ENCODE peak calls at places on chromosomes 4 and X, in ten cellular contexts. One of them, this sample, is unnamed.

GRCh38 chrX:9663216-9663615 is 102.4 kb downstream of the GPR143 start:
- ATAC-seq in mucosa of descending colon: no peak
- ATAC-seq in left lung: no peak
- ATAC-seq in lung: no peak
- ATAC-seq in upper lobe of left lung: no peak
- ATAC-seq in aorta: no peak
- ATAC-seq in PC-3: no peak
- ATAC-seq in Panc1: no peak
- ATAC-seq in right cardiac atrium: no peak
- ATAC-seq in CD4-positive, alpha-beta T cell: no peak
- ATAC-seq in this sample: no peak

GRCh38 chr4:23717528-23718248 is 172.2 kb downstream of the PPARGC1A start:
- ATAC-seq in mucosa of descending colon: peak; percentile 89
- ATAC-seq in right cardiac atrium: peak; percentile 59
- ATAC-seq in aorta: no peak
- ATAC-seq in PC-3: no peak
- ATAC-seq in left lung: peak; percentile 55
- ATAC-seq in Panc1: no peak
- ATAC-seq in CD4-positive, alpha-beta T cell: no peak
- ATAC-seq in upper lobe of left lung: no peak
- ATAC-seq in lung: peak; percentile 58
- ATAC-seq in this sample: no peak

GRCh38 chrX:153959649-153960048 is 12.0 kb downstream of the HCFC1 start:
- ATAC-seq in Panc1: no peak
- ATAC-seq in lung: no peak
- ATAC-seq in upper lobe of left lung: no peak
- ATAC-seq in CD4-positive, alpha-beta T cell: no peak
- ATAC-seq in left lung: no peak
- ATAC-seq in right cardiac atrium: no peak
- ATAC-seq in mucosa of descending colon: no peak
- ATAC-seq in aorta: no peak
- ATAC-seq in PC-3: no peak
- ATAC-seq in this sample: no peak

GRCh38 chr4:6727081-6727942 is 11.3 kb downstream of the BLOC1S4 start:
- ATAC-seq in PC-3: no peak
- ATAC-seq in left lung: peak; percentile 24
- ATAC-seq in aorta: no peak
- ATAC-seq in Panc1: no peak
- ATAC-seq in lung: peak; percentile 31
- ATAC-seq in CD4-positive, alpha-beta T cell: no peak
- ATAC-seq in mucosa of descending colon: no peak
- ATAC-seq in upper lobe of left lung: peak; percentile 34
- ATAC-seq in right cardiac atrium: peak; percentile 25
- ATAC-seq in this sample: no peak

GRCh38 chr4:113290666-113291065 is 241.2 kb downstream of the ANK2 start:
- ATAC-seq in CD4-positive, alpha-beta T cell: no peak
- ATAC-seq in lung: no peak
- ATAC-seq in upper lobe of left lung: no peak
- ATAC-seq in Panc1: no peak
- ATAC-seq in PC-3: no peak
- ATAC-seq in right cardiac atrium: no peak
- ATAC-seq in aorta: no peak
- ATAC-seq in left lung: no peak
- ATAC-seq in mucosa of descending colon: no peak
- ATAC-seq in this sample: no peak

GRCh38 chrX:154317391-154318000 is 21.9 kb downstream of the TKTL1 start:
- ATAC-seq in Panc1: peak; percentile 78
- ATAC-seq in left lung: peak; percentile 53
- ATAC-seq in upper lobe of left lung: no peak
- ATAC-seq in aorta: no peak
- ATAC-seq in PC-3: peak; percentile 63
- ATAC-seq in CD4-positive, alpha-beta T cell: peak; percentile 55
- ATAC-seq in lung: no peak
- ATAC-seq in right cardiac atrium: peak; percentile 54
- ATAC-seq in mucosa of descending colon: peak; percentile 26
- ATAC-seq in this sample: peak; percentile 31

GRCh38 chrX:77412631-77413030 is 34.6 kb upstream of the FGF16 start:
- ATAC-seq in aorta: no peak
- ATAC-seq in left lung: no peak
- ATAC-seq in lung: no peak
- ATAC-seq in PC-3: no peak
- ATAC-seq in CD4-positive, alpha-beta T cell: no peak
- ATAC-seq in upper lobe of left lung: no peak
- ATAC-seq in Panc1: no peak
- ATAC-seq in mucosa of descending colon: no peak
- ATAC-seq in right cardiac atrium: no peak
- ATAC-seq in this sample: no peak

GRCh38 chr4:5387457-5387856 is 320.9 kb downstream of the EVC2 start:
- ATAC-seq in mucosa of descending colon: no peak
- ATAC-seq in PC-3: no peak
- ATAC-seq in left lung: no peak
- ATAC-seq in upper lobe of left lung: no peak
- ATAC-seq in Panc1: peak; percentile 56
- ATAC-seq in lung: no peak
- ATAC-seq in aorta: no peak
- ATAC-seq in CD4-positive, alpha-beta T cell: no peak
- ATAC-seq in right cardiac atrium: no peak
- ATAC-seq in this sample: no peak

DNA sequence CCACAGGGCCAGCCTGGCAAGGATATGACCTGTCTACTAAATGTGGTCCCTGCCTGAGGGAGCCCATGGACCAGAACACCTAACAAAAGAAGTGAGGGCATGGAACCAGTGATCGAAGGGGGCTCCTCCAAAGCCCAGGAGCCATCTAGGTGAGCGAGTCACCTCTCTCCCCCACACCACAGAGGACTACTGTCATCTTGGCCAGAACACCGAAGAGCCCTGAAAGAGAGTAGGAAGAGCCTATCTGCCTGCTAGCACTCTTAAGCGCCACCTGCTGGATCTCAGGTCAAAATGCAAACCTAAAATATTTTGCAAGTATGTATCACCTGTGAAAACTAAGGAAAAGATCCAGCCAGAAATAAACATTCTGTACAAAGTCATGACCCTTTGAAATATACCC is 137.9 kb upstream of the ZXDB start:
- ATAC-seq in left lung: peak; percentile 64
- ATAC-seq in right cardiac atrium: no peak
- ATAC-seq in CD4-positive, alpha-beta T cell: peak; percentile 29
- ATAC-seq in mucosa of descending colon: peak; percentile 60
- ATAC-seq in Panc1: no peak
- ATAC-seq in aorta: no peak
- ATAC-seq in upper lobe of left lung: no peak
- ATAC-seq in PC-3: peak; percentile 54
- ATAC-seq in lung: no peak
- ATAC-seq in this sample: no peak
- H3K9me3 ChIP-seq in left lung: no peaks in the 10 kb centered on the region
- H3K9me3 ChIP-seq in right cardiac atrium: no peaks in the 10 kb centered on the region
- H3K9me3 ChIP-seq in CD4-positive, alpha-beta T cell: no peaks in the 10 kb centered on the region
- H3K9me3 ChIP-seq in mucosa of descending colon: no peaks in the 10 kb centered on the region
- H3K9me3 ChIP-seq in Panc1: no peaks in the 10 kb centered on the region
- H3K9me3 ChIP-seq in aorta: no peaks in the 10 kb centered on the region
- H3K9me3 ChIP-seq in upper lobe of left lung: no peaks in the 10 kb centered on the region
- H3K9me3 ChIP-seq in PC-3: no peaks in the 10 kb centered on the region
- H3K9me3 ChIP-seq in lung: no peaks in the 10 kb centered on the region
- H3K9me3 ChIP-seq in this sample: no peaks in the 10 kb centered on the region

GRCh38 chr4:184689681-184690080 is 40.1 kb downstream of the PRIMPOL start:
- ATAC-seq in left lung: no peak
- ATAC-seq in lung: no peak
- ATAC-seq in Panc1: no peak
- ATAC-seq in PC-3: no peak
- ATAC-seq in CD4-positive, alpha-beta T cell: no peak
- ATAC-seq in aorta: no peak
- ATAC-seq in upper lobe of left lung: no peak
- ATAC-seq in right cardiac atrium: no peak
- ATAC-seq in mucosa of descending colon: no peak
- ATAC-seq in this sample: no peak

GRCh38 chr4:184695178-184695896 is 38.6 kb downstream of the CENPU start:
- ATAC-seq in mucosa of descending colon: no peak
- ATAC-seq in aorta: no peak
- ATAC-seq in CD4-positive, alpha-beta T cell: no peak
- ATAC-seq in PC-3: no peak
- ATAC-seq in lung: no peak
- ATAC-seq in upper lobe of left lung: no peak
- ATAC-seq in left lung: no peak
- ATAC-seq in Panc1: no peak
- ATAC-seq in right cardiac atrium: peak; percentile 43
- ATAC-seq in this sample: no peak

GRCh38 chr4:184697956-184698355 is 35.9 kb downstream of the CENPU start:
- ATAC-seq in upper lobe of left lung: no peak
- ATAC-seq in CD4-positive, alpha-beta T cell: no peak
- ATAC-seq in left lung: no peak
- ATAC-seq in mucosa of descending colon: no peak
- ATAC-seq in aorta: no peak
- ATAC-seq in lung: no peak
- ATAC-seq in Panc1: no peak
- ATAC-seq in PC-3: no peak
- ATAC-seq in right cardiac atrium: peak; percentile 73
- ATAC-seq in this sample: no peak

GRCh38 chr4:184693056-184693455 is 40.8 kb downstream of the CENPU start:
- ATAC-seq in upper lobe of left lung: no peak
- ATAC-seq in aorta: no peak
- ATAC-seq in left lung: no peak
- ATAC-seq in PC-3: no peak
- ATAC-seq in mucosa of descending colon: no peak
- ATAC-seq in lung: no peak
- ATAC-seq in CD4-positive, alpha-beta T cell: no peak
- ATAC-seq in right cardiac atrium: no peak
- ATAC-seq in Panc1: no peak
- ATAC-seq in this sample: no peak

DNA sequence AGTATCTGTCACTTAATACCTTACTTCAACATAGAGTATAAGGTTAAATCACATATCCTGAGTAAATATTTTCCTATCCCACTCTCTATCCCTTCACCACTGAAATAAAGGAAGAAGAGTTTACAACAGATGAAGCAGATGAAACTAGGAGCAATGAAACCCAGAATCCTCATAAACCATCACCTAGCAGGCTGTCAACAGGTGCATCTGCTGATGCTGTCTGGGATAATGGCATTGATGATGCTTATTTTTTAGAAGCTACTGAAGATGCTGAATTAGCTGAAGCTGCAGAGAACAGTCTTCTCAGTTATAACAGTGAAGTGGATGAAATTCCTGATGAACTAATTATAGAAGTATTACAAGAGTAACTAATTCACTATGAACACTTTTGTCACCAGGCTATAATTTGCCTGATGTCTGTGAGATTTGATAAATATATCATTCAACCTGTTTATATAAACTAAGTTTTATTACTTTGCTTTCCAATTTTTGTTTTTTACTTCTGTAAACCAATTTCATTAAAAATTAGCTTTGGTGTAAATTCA is 39.4 kb downstream of the CENPU start:
- ATAC-seq in Panc1: no peak
- ATAC-seq in PC-3: no peak
- ATAC-seq in left lung: no peak
- ATAC-seq in aorta: no peak
- ATAC-seq in mucosa of descending colon: no peak
- ATAC-seq in upper lobe of left lung: no peak
- ATAC-seq in right cardiac atrium: no peak
- ATAC-seq in lung: no peak
- ATAC-seq in CD4-positive, alpha-beta T cell: no peak
- ATAC-seq in this sample: no peak
- H3K9me3 ChIP-seq in Panc1: no peaks in the 10 kb centered on the region
- H3K9me3 ChIP-seq in PC-3: no peaks in the 10 kb centered on the region
- H3K9me3 ChIP-seq in left lung: no peaks in the 10 kb centered on the region
- H3K9me3 ChIP-seq in aorta: no peaks in the 10 kb centered on the region
- H3K9me3 ChIP-seq in mucosa of descending colon: no peaks in the 10 kb centered on the region
- H3K9me3 ChIP-seq in upper lobe of left lung: no peaks in the 10 kb centered on the region
- H3K9me3 ChIP-seq in right cardiac atrium: no peaks in the 10 kb centered on the region
- H3K9me3 ChIP-seq in lung: no peaks in the 10 kb centered on the region
- H3K9me3 ChIP-seq in CD4-positive, alpha-beta T cell: no peaks in the 10 kb centered on the region
- H3K9me3 ChIP-seq in this sample: no peaks in the 10 kb centered on the region

GRCh38 chrX:43551590-43551989 is 104.5 kb upstream of the MAOA start:
- ATAC-seq in Panc1: no peak
- ATAC-seq in aorta: no peak
- ATAC-seq in upper lobe of left lung: no peak
- ATAC-seq in left lung: peak; percentile 46
- ATAC-seq in CD4-positive, alpha-beta T cell: no peak
- ATAC-seq in lung: no peak
- ATAC-seq in right cardiac atrium: no peak
- ATAC-seq in PC-3: no peak
- ATAC-seq in mucosa of descending colon: peak; percentile 37
- ATAC-seq in this sample: no peak

GRCh38 chrX:43552166-43552565 is 103.9 kb upstream of the MAOA start:
- ATAC-seq in mucosa of descending colon: peak; percentile 96
- ATAC-seq in CD4-positive, alpha-beta T cell: no peak
- ATAC-seq in upper lobe of left lung: peak; percentile 65
- ATAC-seq in Panc1: no peak
- ATAC-seq in PC-3: no peak
- ATAC-seq in right cardiac atrium: no peak
- ATAC-seq in left lung: peak; percentile 79
- ATAC-seq in aorta: no peak
- ATAC-seq in lung: peak; percentile 41
- ATAC-seq in this sample: no peak

GRCh38 chrX:43556207-43556606 is 99.9 kb upstream of the MAOA start:
- ATAC-seq in Panc1: no peak
- ATAC-seq in right cardiac atrium: peak; percentile 52
- ATAC-seq in PC-3: no peak
- ATAC-seq in lung: peak; percentile 42
- ATAC-seq in CD4-positive, alpha-beta T cell: no peak
- ATAC-seq in mucosa of descending colon: no peak
- ATAC-seq in aorta: no peak
- ATAC-seq in left lung: peak; percentile 66
- ATAC-seq in upper lobe of left lung: no peak
- ATAC-seq in this sample: no peak

GRCh38 chrX:43557792-43558191 is 98.3 kb upstream of the MAOA start:
- ATAC-seq in right cardiac atrium: no peak
- ATAC-seq in upper lobe of left lung: no peak
- ATAC-seq in aorta: no peak
- ATAC-seq in PC-3: no peak
- ATAC-seq in CD4-positive, alpha-beta T cell: peak; percentile 39
- ATAC-seq in mucosa of descending colon: peak; percentile 34
- ATAC-seq in lung: no peak
- ATAC-seq in left lung: peak; percentile 71
- ATAC-seq in Panc1: no peak
- ATAC-seq in this sample: no peak

DNA sequence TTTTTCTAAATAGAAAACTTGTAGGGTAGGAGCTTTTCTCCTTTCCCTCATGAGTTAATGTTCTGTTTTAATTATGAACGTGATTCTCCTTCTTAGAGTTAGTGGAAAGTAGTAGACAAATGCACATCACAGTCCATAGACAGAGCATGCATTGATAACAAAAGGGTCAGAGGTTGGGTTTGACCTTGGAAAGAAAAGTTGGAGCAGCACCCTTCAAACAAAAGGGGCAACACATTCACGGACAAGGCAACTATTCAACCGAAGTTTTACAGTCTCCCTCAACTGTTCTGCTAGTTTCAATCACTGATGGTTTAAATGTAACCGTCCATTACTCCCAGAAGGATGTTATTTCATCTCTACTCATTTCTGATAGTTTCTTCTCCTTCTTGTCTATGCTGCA is 103.4 kb upstream of the MAOA start:
- ATAC-seq in Panc1: no peak
- ATAC-seq in left lung: no peak
- ATAC-seq in PC-3: no peak
- ATAC-seq in right cardiac atrium: no peak
- ATAC-seq in aorta: no peak
- ATAC-seq in mucosa of descending colon: no peak
- ATAC-seq in upper lobe of left lung: no peak
- ATAC-seq in lung: no peak
- ATAC-seq in CD4-positive, alpha-beta T cell: no peak
- ATAC-seq in this sample: no peak
- H3K9me3 ChIP-seq in Panc1: no peaks in the 10 kb centered on the region
- H3K9me3 ChIP-seq in left lung: no peaks in the 10 kb centered on the region
- H3K9me3 ChIP-seq in PC-3: no peaks in the 10 kb centered on the region
- H3K9me3 ChIP-seq in right cardiac atrium: no peaks in the 10 kb centered on the region
- H3K9me3 ChIP-seq in aorta: no peaks in the 10 kb centered on the region
- H3K9me3 ChIP-seq in mucosa of descending colon: no peaks in the 10 kb centered on the region
- H3K9me3 ChIP-seq in upper lobe of left lung: no peaks in the 10 kb centered on the region
- H3K9me3 ChIP-seq in lung: no peaks in the 10 kb centered on the region
- H3K9me3 ChIP-seq in CD4-positive, alpha-beta T cell: no peaks in the 10 kb centered on the region
- H3K9me3 ChIP-seq in this sample: no peaks in the 10 kb centered on the region

GRCh38 chrX:81291996-81292395 is 90.1 kb downstream of the SH3BGRL start:
- ATAC-seq in CD4-positive, alpha-beta T cell: no peak
- ATAC-seq in right cardiac atrium: no peak
- ATAC-seq in upper lobe of left lung: no peak
- ATAC-seq in PC-3: no peak
- ATAC-seq in aorta: no peak
- ATAC-seq in Panc1: no peak
- ATAC-seq in left lung: no peak
- ATAC-seq in mucosa of descending colon: no peak
- ATAC-seq in lung: no peak
- ATAC-seq in this sample: no peak

GRCh38 chrX:81280148-81280547 is 78.2 kb downstream of the SH3BGRL start:
- ATAC-seq in upper lobe of left lung: no peak
- ATAC-seq in Panc1: no peak
- ATAC-seq in right cardiac atrium: no peak
- ATAC-seq in mucosa of descending colon: no peak
- ATAC-seq in aorta: no peak
- ATAC-seq in lung: no peak
- ATAC-seq in PC-3: no peak
- ATAC-seq in left lung: no peak
- ATAC-seq in CD4-positive, alpha-beta T cell: no peak
- ATAC-seq in this sample: no peak

GRCh38 chrX:81286608-81287007 is 84.7 kb downstream of the SH3BGRL start:
- ATAC-seq in mucosa of descending colon: no peak
- ATAC-seq in PC-3: peak; percentile 77
- ATAC-seq in aorta: no peak
- ATAC-seq in Panc1: no peak
- ATAC-seq in right cardiac atrium: no peak
- ATAC-seq in CD4-positive, alpha-beta T cell: no peak
- ATAC-seq in left lung: no peak
- ATAC-seq in upper lobe of left lung: no peak
- ATAC-seq in lung: no peak
- ATAC-seq in this sample: no peak

GRCh38 chrX:81286075-81286474 is 84.2 kb downstream of the SH3BGRL start:
- ATAC-seq in upper lobe of left lung: no peak
- ATAC-seq in lung: no peak
- ATAC-seq in PC-3: peak; percentile 96
- ATAC-seq in aorta: no peak
- ATAC-seq in Panc1: no peak
- ATAC-seq in mucosa of descending colon: no peak
- ATAC-seq in left lung: no peak
- ATAC-seq in right cardiac atrium: no peak
- ATAC-seq in CD4-positive, alpha-beta T cell: no peak
- ATAC-seq in this sample: no peak
- H3K9me3 ChIP-seq in upper lobe of left lung: no peaks in the 10 kb centered on the region
- H3K9me3 ChIP-seq in lung: no peaks in the 10 kb centered on the region
- H3K9me3 ChIP-seq in PC-3: no peaks in the 10 kb centered on the region
- H3K9me3 ChIP-seq in aorta: no peaks in the 10 kb centered on the region
- H3K9me3 ChIP-seq in Panc1: no peaks in the 10 kb centered on the region
- H3K9me3 ChIP-seq in mucosa of descending colon: no peaks in the 10 kb centered on the region
- H3K9me3 ChIP-seq in left lung: peaks cover 2% of the 10 kb centered on the region
- H3K9me3 ChIP-seq in right cardiac atrium: no peaks in the 10 kb centered on the region
- H3K9me3 ChIP-seq in CD4-positive, alpha-beta T cell: no peaks in the 10 kb centered on the region
- H3K9me3 ChIP-seq in this sample: no peaks in the 10 kb centered on the region

This sample was measured in gastroesophageal sphincter.